ENCODE peak calls at places on chromosome 3, in six cellular contexts. R, E, Y, B, I and P are unnamed samples.
A peak's percentile ranks its signal among the peaks of the same experiment; 100 is the strongest.

GRCh38 chr3:150114273-150114672 is 143.6 kb upstream of the PFN2 start:
- DNase-seq in Y (no peak), R (no peak), E (no peak), B (no peak), I (no peak), P (no peak)

GRCh38 chr3:18419232-18419631 is 5.9 kb downstream of the SATB1 start:
- DNase-seq in E (no peak), B (no peak), R (no peak), Y (no peak), I (no peak), P (no peak)

GRCh38 chr3:98811048-98811447 is 47.9 kb downstream of the ST3GAL6 start:
- DNase-seq in Y (no peak), B (no peak), R (no peak), E (no peak), I (no peak), P (no peak)

GRCh38 chr3:66344846-66345578 is 124.2 kb downstream of the SLC25A26 start:
- DNase-seq in Y (no peak), R (no peak), I (no peak), B (no peak), E (no peak), P (no peak)

GRCh38 chr3:78079514-78079913 is 1039.6 kb downstream of the ROBO2 start:
- DNase-seq in I (no peak), R (no peak), Y (no peak), E (no peak), B (no peak), P (no peak)

GRCh38 chr3:72346526-72346926 is 501.7 kb downstream of the SHQ1 start:
- DNase-seq in E (no peak), B (peak; percentile 57), R (peak; percentile 98), I (peak; percentile 99), Y (peak; percentile 99), P (no peak)

GRCh38 chr3:126508539-126508938 is 9.0 kb downstream of the UROC1 start:
- DNase-seq in E (no peak), I (no peak), B (no peak), Y (no peak), R (no peak), P (no peak)

GRCh38 chr3:181712505-181713299 is 977 bp downstream of the SOX2 start:
- DNase-seq in I (no peak), E (no peak), R (no peak), B (no peak), Y (peak; percentile 64), P (peak; percentile 33)

GRCh38 chr3:16868513-16868912 is 16.2 kb upstream of the PLCL2 start:
- DNase-seq in I (no peak), Y (no peak), R (no peak), B (no peak), E (no peak), P (no peak)

GRCh38 chr3:50520849-50521248 is 17.4 kb upstream of the CACNA2D2 start:
- DNase-seq in B (no peak), E (no peak), I (no peak), R (no peak), Y (no peak), P (no peak)

GRCh38 chr3:177179281-177180067 is 17.8 kb downstream of the TBL1XR1 start:
- DNase-seq in I (no peak), Y (no peak), B (no peak), E (no peak), R (no peak), P (no peak)

GRCh38 chr3:134362221-134362620 is 12.0 kb downstream of the AMOTL2 start:
- DNase-seq in Y (no peak), I (no peak), R (no peak), E (no peak), B (peak; percentile 45), P (no peak)

GRCh38 chr3:188440563-188440962 is 286.6 kb downstream of the LPP start:
- DNase-seq in B (no peak), I (no peak), E (no peak), R (no peak), Y (no peak), P (peak; percentile 16)

GRCh38 chr3:108008931-108009635 is 81.7 kb downstream of the CD47 start:
- DNase-seq in R (peak; percentile 20), B (no peak), E (no peak), I (peak; percentile 55), Y (peak; percentile 95), P (no peak)

GRCh38 chr3:143331336-143331735 is 211.8 kb downstream of the CHST2 start:
- DNase-seq in R (no peak), I (peak; percentile 26), Y (peak; percentile 27), B (no peak), E (no peak), P (no peak)

GRCh38 chr3:125107861-125108567 is 52.2 kb upstream of the HEG1 start:
- DNase-seq in R (peak; percentile 88), I (peak; percentile 92), B (peak; percentile 80), E (peak; percentile 71), Y (peak; percentile 95), P (no peak)

GRCh38 chr3:186097663-186098451 is 11.0 kb downstream of the ETV5 start:
- DNase-seq in R (peak; percentile 23), Y (peak; percentile 89), E (no peak), I (peak; percentile 48), B (peak; percentile 67), P (peak; percentile 10)

GRCh38 chr3:24829632-24830229 is 335.1 kb upstream of the THRB start:
- DNase-seq in E (no peak), B (no peak), R (no peak), Y (no peak), I (no peak), P (no peak)

GRCh38 chr3:63349583-63350177 is 71.6 kb downstream of the SYNPR start:
- DNase-seq in E (peak; percentile 43), Y (peak; percentile 37), B (no peak), R (peak; percentile 59), I (peak; percentile 76), P (peak; percentile 60)

GRCh38 chr3:62538706-62539356 is 165.5 kb upstream of the FEZF2 start:
- DNase-seq in I (no peak), Y (no peak), E (no peak), B (no peak), R (no peak), P (no peak)

GRCh38 chr3:110521019-110521418 is 550.6 kb upstream of the NECTIN3 start:
- DNase-seq in R (peak; percentile 85), Y (peak; percentile 88), E (no peak), I (peak; percentile 95), B (no peak), P (no peak)

GRCh38 chr3:134795776-134796312 is 784 bp downstream of the EPHB1 start:
- DNase-seq in Y (peak; percentile 33), I (peak; percentile 21), E (no peak), B (no peak), R (no peak), P (no peak)

GRCh38 chr3:63328386-63328785 is 50.3 kb downstream of the SYNPR start:
- DNase-seq in B (no peak), Y (peak; percentile 47), E (no peak), R (peak; percentile 60), I (peak; percentile 83), P (no peak)

GRCh38 chr3:179716811-179717210 is 64.0 kb downstream of the USP13 start:
- DNase-seq in Y (peak; percentile 98), I (peak; percentile 90), E (no peak), R (peak; percentile 85), B (no peak), P (no peak)

GRCh38 chr3:182364323-182364722 is 429.0 kb upstream of the ATP11B start:
- DNase-seq in E (no peak), Y (peak; percentile 47), I (no peak), B (no peak), R (no peak), P (no peak)

GRCh38 chr3:101123084-101123483 is 129.9 kb upstream of the ABI3BP start:
- DNase-seq in E (no peak), Y (no peak), B (no peak), I (no peak), R (no peak), P (no peak)

GRCh38 chr3:65303431-65303830 is 615.6 kb upstream of the ADAMTS9 start:
- DNase-seq in R (no peak), Y (no peak), B (no peak), E (no peak), I (no peak), P (no peak)

GRCh38 chr3:126118591-126118990 is 34.7 kb upstream of the SLC41A3 start:
- DNase-seq in E (no peak), R (no peak), I (no peak), B (peak; percentile 41), Y (no peak), P (no peak)

GRCh38 chr3:157438371-157438735 is 1.7 kb downstream of the PTX3 start:
- DNase-seq in Y (peak; percentile 22), I (peak; percentile 53), E (no peak), R (no peak), B (no peak), P (no peak)

GRCh38 chr3:127732303-127732702 is 59.6 kb downstream of the ABTB1 start:
- DNase-seq in R (no peak), Y (no peak), B (no peak), I (no peak), E (no peak), P (no peak)

GRCh38 chr3:47799733-47800132 is 3.2 kb upstream of the DHX30 start:
- DNase-seq in E (no peak), Y (no peak), B (no peak), R (no peak), I (peak; percentile 17), P (no peak)

GRCh38 chr3:109098245-109098644 is 19.7 kb downstream of the MORC1 start:
- DNase-seq in B (no peak), R (no peak), Y (no peak), E (no peak), I (no peak), P (peak; percentile 6)
- TF ChIP-seq CTCF in B (no peak), R (no peak), Y (no peak), E (peak; percentile 27), I (no peak), P (no peak)

GRCh38 chr3:114370537-114371174 is 76.8 kb downstream of the TIGIT start:
- DNase-seq in B (no peak), E (no peak), Y (no peak), R (no peak), I (no peak), P (no peak)
- TF ChIP-seq CTCF in B (no peak), E (no peak), Y (peak; percentile 5), R (peak; percentile 50), I (peak; percentile 20), P (peak; percentile 34)

GRCh38 chr3:29764603-29765254 is 483.9 kb downstream of the RBMS3 start:
- DNase-seq in B (no peak), Y (peak; percentile 72), I (peak; percentile 95), R (peak; percentile 84), E (no peak), P (no peak)
- TF ChIP-seq CTCF in B (peak; percentile 60), Y (peak; percentile 57), I (peak; percentile 83), R (peak; percentile 84), E (peak; percentile 27), P (no peak)

DNA sequence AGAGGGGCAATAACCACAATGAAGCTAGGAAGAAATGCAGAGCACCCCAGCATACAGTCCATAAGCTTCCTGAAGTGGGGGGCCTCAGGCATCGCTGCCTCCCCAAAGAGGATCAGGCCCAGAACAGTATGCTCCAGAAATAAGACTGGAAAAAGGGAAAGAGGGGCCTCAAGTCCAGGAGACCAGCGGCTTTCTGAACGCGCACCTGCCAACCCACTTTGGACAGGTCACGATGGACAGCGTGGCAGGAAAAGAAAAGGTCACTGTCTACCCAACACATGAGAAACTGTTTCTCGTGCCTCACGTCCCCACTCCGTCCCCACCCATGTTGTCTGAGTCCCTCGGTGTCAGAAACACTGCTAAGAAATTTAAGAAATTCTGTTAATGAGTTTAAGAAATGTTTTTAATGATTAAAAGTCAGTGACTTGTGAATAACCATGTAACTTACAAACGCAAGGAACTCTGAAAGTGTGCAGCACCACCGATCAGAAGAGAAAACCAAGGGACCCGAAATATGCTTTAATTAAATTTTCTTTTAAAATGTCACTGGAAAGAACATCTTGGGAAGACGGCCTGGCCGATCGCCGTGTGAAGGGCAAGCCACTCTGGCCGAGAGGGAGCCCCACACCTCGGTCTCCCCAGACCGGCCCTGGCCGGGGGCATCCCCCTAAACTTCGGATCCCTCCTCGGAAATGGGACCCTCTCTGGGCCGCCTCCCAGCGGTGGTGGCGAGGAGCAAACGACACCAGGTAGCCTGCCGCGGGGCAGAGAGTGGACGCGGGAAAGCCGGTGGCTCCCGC is 1.7 kb upstream of the PPARG start:
- DNase-seq in Y (no peak), R (no peak), I (no peak), E (peak; percentile 25), B (no peak), P (peak; percentile 22)
- TF ChIP-seq CTCF in Y (no peak), R (peak; percentile 14), I (peak; percentile 17), E (no peak), B (no peak), P (no peak)